ENCODE peak calls at places on chromosome 9, in six cellular contexts. T is brain microvascular endothelial cell, H is uterus, Q is WERI-Rb-1, Y is AG04450, N is right atrium auricular region. U is an unnamed sample.

GRCh38 chr9:127505396-127506116 is 54.2 kb downstream of the LRSAM1 start:
- DNase-seq in T (peak), H (no peak), Q (peak), Y (no peak), N (no peak), U (no peak)

GRCh38 chr9:78273761-78274160 is 23.2 kb upstream of the PSAT1 start:
- DNase-seq in T (peak), H (no peak), Q (no peak), Y (no peak), N (no peak), U (no peak)

GRCh38 chr9:86749530-86750275 is 197.6 kb downstream of the GAS1 start:
- DNase-seq in T (peak), H (peak), Q (no peak), Y (peak), N (peak), U (no peak)

GRCh38 chr9:127567119-127567897 is 44.8 kb upstream of the STXBP1 start:
- DNase-seq in T (no peak), H (peak), Q (peak), Y (no peak), N (peak), U (no peak)

GRCh38 chr9:93677061-93677571 is 100.7 kb downstream of the PHF2 start:
- DNase-seq in T (no peak), H (peak), Q (peak), Y (no peak), N (peak), U (peak)

GRCh38 chr9:93038918-93039317 is 19.6 kb upstream of the SUSD3 start:
- DNase-seq in T (no peak), H (no peak), Q (no peak), Y (no peak), N (no peak), U (no peak)

GRCh38 chr9:102113191-102113590 is 374.7 kb upstream of the GRIN3A start:
- DNase-seq in T (no peak), H (no peak), Q (no peak), Y (no peak), N (no peak), U (no peak)

GRCh38 chr9:128521955-128522354 is 17.4 kb downstream of the GLE1 start:
- DNase-seq in T (no peak), H (no peak), Q (no peak), Y (no peak), N (no peak), U (no peak)

GRCh38 chr9:110476251-110476650 is 103.3 kb downstream of the SVEP1 start:
- DNase-seq in T (no peak), H (no peak), Q (no peak), Y (no peak), N (no peak), U (no peak)

GRCh38 chr9:88716636-88717035 is 181.7 kb downstream of the NXNL2 start:
- DNase-seq in T (no peak), H (no peak), Q (no peak), Y (no peak), N (no peak), U (no peak)

GRCh38 chr9:98327249-98327561 is 71.8 kb upstream of the TBC1D2 start:
- DNase-seq in T (no peak), H (no peak), Q (peak), Y (no peak), N (no peak), U (no peak)

GRCh38 chr9:112075009-112075378 is 100.1 kb downstream of the SUSD1 start:
- DNase-seq in T (no peak), H (no peak), Q (no peak), Y (no peak), N (no peak), U (no peak)

GRCh38 chr9:117403403-117403811 is 11.4 kb downstream of the ASTN2 start:
- DNase-seq in T (no peak), H (no peak), Q (peak), Y (no peak), N (no peak), U (no peak)

GRCh38 chr9:137984520-137985257 is 107.1 kb downstream of the CACNA1B start:
- DNase-seq in T (no peak), H (no peak), Q (no peak), Y (no peak), N (no peak), U (no peak)

GRCh38 chr9:34171753-34172535 is 6.9 kb upstream of the UBAP1 start:
- DNase-seq in T (no peak), H (no peak), Q (no peak), Y (no peak), N (no peak), U (peak)

GRCh38 chr9:92740446-92740961 is 24.1 kb downstream of the BICD2 start:
- DNase-seq in T (no peak), H (no peak), Q (no peak), Y (no peak), N (no peak), U (no peak)

GRCh38 chr9:89410709-89411111 is 87.2 kb downstream of the SEMA4D start:
- DNase-seq in T (no peak), H (no peak), Q (peak), Y (no peak), N (no peak), U (no peak)

GRCh38 chr9:135582966-135583685 is 21.6 kb downstream of the PAEP start:
- DNase-seq in T (no peak), H (no peak), Q (no peak), Y (no peak), N (peak), U (peak)

GRCh38 chr9:5608298-5609254 is 20.3 kb upstream of the RIC1 start:
- DNase-seq in T (no peak), H (no peak), Q (no peak), Y (no peak), N (no peak), U (no peak)

GRCh38 chr9:137688261-137688660 is 69.5 kb downstream of the EHMT1 start:
- DNase-seq in T (no peak), H (no peak), Q (no peak), Y (no peak), N (no peak), U (no peak)

GRCh38 chr9:131370638-131371037 is 23.2 kb upstream of the PRRC2B start:
- DNase-seq in T (no peak), H (no peak), Q (no peak), Y (no peak), N (no peak), U (no peak)

GRCh38 chr9:121518634-121519033 is 19.0 kb upstream of the GGTA1 start:
- DNase-seq in T (no peak), H (no peak), Q (no peak), Y (no peak), N (no peak), U (no peak)

GRCh38 chr9:120655005-120655622 is 59.2 kb downstream of the MEGF9 start:
- DNase-seq in T (peak), H (no peak), Q (no peak), Y (no peak), N (no peak), U (no peak)

GRCh38 chr9:14702200-14702599 is 9.0 kb upstream of the ZDHHC21 start:
- DNase-seq in T (no peak), H (no peak), Q (no peak), Y (no peak), N (no peak), U (no peak)

GRCh38 chr9:131598121-131598520 is 52.8 kb downstream of the PRRT1B start:
- DNase-seq in T (no peak), H (no peak), Q (peak), Y (no peak), N (peak), U (no peak)

GRCh38 chr9:35511453-35511852 is 21.5 kb downstream of the RUSC2 start:
- DNase-seq in T (no peak), H (no peak), Q (no peak), Y (no peak), N (no peak), U (no peak)
- H3K4me3 ChIP-seq in T (no peak), H (no peak), Q (no peak), Y (no peak), N (no peak), U (no peak)

GRCh38 chr9:85021686-85022085 is 352.2 kb downstream of the NTRK2 start:
- DNase-seq in T (no peak), H (no peak), Q (no peak), Y (no peak), N (no peak), U (no peak)

GRCh38 chr9:85020791-85021190 is 351.3 kb downstream of the NTRK2 start:
- DNase-seq in T (no peak), H (no peak), Q (no peak), Y (no peak), N (no peak), U (no peak)

GRCh38 chr9:85027870-85028269 is 358.3 kb downstream of the NTRK2 start:
- DNase-seq in T (no peak), H (no peak), Q (no peak), Y (no peak), N (no peak), U (no peak)

GRCh38 chr9:85024374-85024773 is 354.8 kb downstream of the NTRK2 start:
- DNase-seq in T (no peak), H (no peak), Q (no peak), Y (no peak), N (no peak), U (no peak)
- TF ChIP-seq CTCF in T (no peak), H (no peak), Q (no peak), Y (no peak), N (peak), U (no peak)

DNA sequence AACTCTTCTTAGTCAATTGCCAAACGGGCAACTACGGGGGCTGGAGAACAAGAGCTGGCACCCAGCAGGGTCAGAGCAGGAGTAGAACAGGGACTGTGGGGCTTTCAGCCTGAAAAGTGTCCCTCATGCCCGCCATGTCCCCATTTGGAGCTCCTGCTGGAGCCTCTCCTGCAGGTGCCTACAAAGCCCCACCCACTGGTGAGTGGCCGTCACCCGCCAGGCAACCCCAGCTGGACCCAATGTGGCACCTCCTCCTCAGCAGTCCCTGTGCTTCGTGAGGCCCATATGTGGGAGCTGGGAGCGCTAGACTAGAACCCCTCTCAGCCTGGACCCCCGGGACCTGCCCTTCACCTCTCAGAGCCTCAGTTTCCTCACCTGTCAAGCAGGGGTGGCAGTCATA is 40.9 kb downstream of the VAV2 start:
- DNase-seq in T (no peak), H (no peak), Q (no peak), Y (no peak), N (no peak), U (no peak)
- H3K4me3 ChIP-seq in T (no peak), H (no peak), Q (no peak), Y (no peak), N (no peak), U (no peak)

DNA sequence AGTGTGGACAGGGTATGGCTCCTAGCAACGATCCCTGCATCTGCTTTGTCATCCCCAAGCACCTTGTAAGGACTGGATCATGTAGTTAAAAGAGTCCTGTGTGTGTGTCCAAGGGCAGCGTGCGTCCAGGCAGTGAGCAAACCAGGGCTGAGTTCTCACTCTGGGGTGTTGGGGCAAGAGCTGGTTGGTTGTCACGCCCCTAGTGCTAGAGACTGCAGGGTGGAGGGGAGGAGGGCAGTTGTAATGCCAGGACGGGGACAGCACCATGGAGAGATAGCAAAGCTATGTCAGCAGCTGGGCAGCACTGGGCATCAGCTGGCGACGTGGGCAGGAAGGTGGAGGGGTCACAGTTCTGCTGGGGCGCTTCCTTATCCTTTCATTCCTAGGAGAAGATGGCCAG is 100.8 kb downstream of the ZNF618 start:
- DNase-seq in T (no peak), H (no peak), Q (no peak), Y (no peak), N (no peak), U (no peak)
- TF ChIP-seq CTCF in T (no peak), H (no peak), Q (no peak), Y (no peak), N (no peak), U (no peak)

DNA sequence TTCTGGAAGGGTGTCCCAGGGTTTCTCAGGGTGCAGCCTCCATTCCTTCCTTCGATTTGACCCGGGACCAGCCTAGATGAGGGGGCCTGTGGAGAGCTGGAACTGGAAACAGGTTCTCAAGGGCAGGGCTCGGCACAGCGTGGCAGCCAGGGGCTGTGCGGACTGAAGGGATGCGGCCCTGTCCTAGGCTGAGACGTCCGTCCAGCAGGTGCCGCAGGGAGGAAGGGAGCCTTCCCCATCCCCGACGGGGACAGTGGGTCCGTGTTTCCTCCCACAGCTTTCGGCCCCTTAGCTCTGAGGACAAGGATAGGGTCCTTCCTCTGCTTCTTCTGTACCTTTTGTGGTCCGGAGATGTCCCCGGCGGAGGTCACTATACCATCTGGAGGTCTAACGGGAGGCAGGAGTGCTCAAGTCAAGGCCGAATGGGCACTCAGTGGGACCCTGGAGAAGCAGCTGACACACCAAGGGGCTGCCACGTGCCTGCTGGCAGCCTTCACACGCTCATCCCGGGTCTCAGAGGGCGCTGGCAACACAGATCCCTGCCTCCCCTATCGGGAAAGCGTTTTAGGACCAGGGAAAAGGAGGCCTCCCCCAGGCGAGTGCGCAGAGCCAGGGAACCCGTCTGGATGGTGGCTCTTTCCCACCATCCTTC is 49.9 kb downstream of the USP20 start:
- DNase-seq in T (no peak), H (peak), Q (peak), Y (no peak), N (no peak), U (peak)
- H3K4me3 ChIP-seq in T (peak), H (peak), Q (peak), Y (no peak), N (peak), U (no peak)

GRCh38 chr9:27888661-27889295 is 315.5 kb upstream of the C9orf72 start:
- DNase-seq in T (peak), H (no peak), Q (peak), Y (no peak), N (no peak), U (no peak)
- TF ChIP-seq CTCF in T (peak), H (no peak), Q (peak), Y (peak), N (peak), U (no peak)

GRCh38 chr9:38064842-38065368 is 4.1 kb downstream of the SHB start:
- DNase-seq in T (no peak), H (no peak), Q (no peak), Y (no peak), N (no peak), U (no peak)
- H3K4me3 ChIP-seq in T (peak), H (no peak), Q (no peak), Y (peak), N (no peak), U (no peak)

GRCh38 chr9:7205806-7206205 is 448.0 kb downstream of the KDM4C start:
- DNase-seq in T (no peak), H (no peak), Q (no peak), Y (no peak), N (no peak), U (no peak)

GRCh38 chr9:7209990-7210389 is 452.2 kb downstream of the KDM4C start:
- DNase-seq in T (no peak), H (no peak), Q (no peak), Y (no peak), N (no peak), U (no peak)

GRCh38 chr9:7209051-7209450 is 451.3 kb downstream of the KDM4C start:
- DNase-seq in T (no peak), H (no peak), Q (no peak), Y (no peak), N (no peak), U (no peak)

GRCh38 chr9:7210854-7211637 is 453.3 kb downstream of the KDM4C start:
- DNase-seq in T (no peak), H (no peak), Q (no peak), Y (no peak), N (no peak), U (no peak)

DNA sequence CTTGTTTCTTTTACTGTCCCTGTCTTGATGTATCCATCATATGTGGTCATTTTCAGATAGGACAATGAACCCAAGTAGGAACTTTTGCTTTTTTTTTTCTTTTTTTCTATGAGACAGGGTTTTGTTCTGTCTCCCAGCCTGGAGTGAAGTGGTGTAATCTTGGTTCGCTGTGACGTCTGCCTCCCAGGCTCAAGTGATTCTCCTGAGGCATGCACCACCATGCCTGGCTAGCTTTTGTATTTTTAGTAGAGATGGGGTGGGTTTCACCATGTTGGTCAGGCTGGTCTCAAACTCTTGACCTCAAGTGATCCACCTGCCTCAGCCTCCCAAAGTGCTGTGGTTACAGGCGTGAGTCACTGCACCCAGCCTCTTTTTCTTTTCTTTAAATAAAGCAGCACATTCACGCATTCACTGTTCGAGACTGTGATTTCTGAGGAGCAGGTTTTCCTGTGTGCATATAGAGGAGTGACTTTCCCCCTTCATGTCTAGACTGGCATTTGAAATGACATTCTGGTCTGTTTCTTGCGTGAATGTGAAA is 448.5 kb downstream of the KDM4C start:
- DNase-seq in T (no peak), H (no peak), Q (no peak), Y (no peak), N (no peak), U (no peak)
- TF ChIP-seq CTCF in T (no peak), H (no peak), Q (no peak), Y (no peak), N (no peak), U (no peak)